ENCODE peak calls at places on chromosomes 7 and 10, in four cellular contexts. N is hepatocyte, I is AG10803, M is sigmoid colon. F is an unnamed sample.

GRCh38 chr10:75294518-75294865 is 58.7 kb upstream of the COMTD1 start:
- DNase-seq in M (peak; percentile 79), N (no peak), I (no peak), F (peak; percentile 16)

GRCh38 chr7:36967387-36967786 is 243.1 kb upstream of the AOAH start:
- DNase-seq in M (peak; percentile 83), N (peak; percentile 71), I (peak; percentile 66), F (peak; percentile 80)

GRCh38 chr10:28991738-28992270 is 297.1 kb upstream of the LYZL1 start:
- DNase-seq in M (no peak), N (peak; percentile 69), I (peak; percentile 52), F (peak; percentile 53)

GRCh38 chr7:81127991-81128390 is 209.1 kb upstream of the SEMA3C start:
- DNase-seq in N (no peak), M (no peak), I (no peak), F (peak; percentile 13)

GRCh38 chr10:12981570-12981969 is 19.9 kb downstream of the CCDC3 start:
- DNase-seq in M (no peak), I (no peak), N (no peak), F (no peak)

GRCh38 chr7:42914009-42914725 is 2.3 kb upstream of the C7orf25 start:
- DNase-seq in M (no peak), N (peak; percentile 19), I (peak; percentile 80), F (peak; percentile 87)

GRCh38 chr10:132659206-132660091 is 121.9 kb downstream of the INPP5A start:
- DNase-seq in N (no peak), I (no peak), M (peak; percentile 86), F (no peak)

GRCh38 chr10:72928798-72929197 is 25.8 kb downstream of the PLA2G12B start:
- DNase-seq in I (no peak), N (no peak), M (no peak), F (no peak)

GRCh38 chr10:132492323-132493035 is 45.1 kb upstream of the INPP5A start:
- DNase-seq in M (peak; percentile 89), I (no peak), N (no peak), F (peak; percentile 17)

GRCh38 chr7:142345817-142346216 is 88.0 kb upstream of the PRSS58 start:
- DNase-seq in M (no peak), N (no peak), I (no peak), F (no peak)

GRCh38 chr7:91912500-91912899 is 28.2 kb upstream of the AKAP9 start:
- DNase-seq in N (no peak), I (peak; percentile 17), M (no peak), F (peak; percentile 60)

GRCh38 chr7:24291271-24291670 is 7.3 kb downstream of the NPY start:
- DNase-seq in N (no peak), M (no peak), I (no peak), F (no peak)

GRCh38 chr7:24284699-24285506 is 913 bp downstream of the NPY start:
- DNase-seq in N (peak; percentile 11), I (no peak), M (no peak), F (no peak)

DNA sequence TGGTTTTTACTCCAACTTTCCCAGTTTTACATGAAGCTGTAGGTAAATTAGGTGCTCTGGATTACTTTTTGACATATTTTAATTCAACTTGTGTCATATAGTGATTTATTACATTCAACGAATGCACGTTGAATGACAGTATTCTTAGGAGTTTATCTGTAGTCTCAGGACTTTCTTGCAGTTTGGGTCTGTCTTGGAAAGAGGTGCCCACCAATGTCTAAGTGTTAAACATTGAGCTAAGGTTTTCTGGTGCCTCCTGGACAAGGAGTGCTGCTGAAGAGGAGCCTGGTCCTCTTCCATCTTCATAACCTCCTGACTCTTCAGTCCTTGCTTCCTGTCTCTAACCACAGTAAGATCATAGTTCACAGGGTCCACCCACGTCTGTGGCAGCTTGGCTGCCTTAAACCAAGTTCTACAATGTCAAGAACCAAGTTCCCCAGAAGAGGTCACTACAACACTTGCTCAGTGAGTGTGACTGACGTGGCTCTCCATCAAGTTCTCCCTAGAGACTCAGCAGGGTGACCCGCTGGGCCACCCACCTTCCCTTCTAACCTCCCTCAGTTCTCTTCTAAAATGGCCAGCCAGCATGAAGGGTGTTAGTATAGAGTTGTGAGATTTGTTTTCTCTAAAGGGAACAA is 6.1 kb downstream of the NPY start:
- DNase-seq in I (peak; percentile 8), N (peak; percentile 73), M (no peak), F (peak; percentile 7)
- TF ChIP-seq CTCF in I (peak; percentile 14), N (peak; percentile 58), M (no peak), F (no peak)

DNA sequence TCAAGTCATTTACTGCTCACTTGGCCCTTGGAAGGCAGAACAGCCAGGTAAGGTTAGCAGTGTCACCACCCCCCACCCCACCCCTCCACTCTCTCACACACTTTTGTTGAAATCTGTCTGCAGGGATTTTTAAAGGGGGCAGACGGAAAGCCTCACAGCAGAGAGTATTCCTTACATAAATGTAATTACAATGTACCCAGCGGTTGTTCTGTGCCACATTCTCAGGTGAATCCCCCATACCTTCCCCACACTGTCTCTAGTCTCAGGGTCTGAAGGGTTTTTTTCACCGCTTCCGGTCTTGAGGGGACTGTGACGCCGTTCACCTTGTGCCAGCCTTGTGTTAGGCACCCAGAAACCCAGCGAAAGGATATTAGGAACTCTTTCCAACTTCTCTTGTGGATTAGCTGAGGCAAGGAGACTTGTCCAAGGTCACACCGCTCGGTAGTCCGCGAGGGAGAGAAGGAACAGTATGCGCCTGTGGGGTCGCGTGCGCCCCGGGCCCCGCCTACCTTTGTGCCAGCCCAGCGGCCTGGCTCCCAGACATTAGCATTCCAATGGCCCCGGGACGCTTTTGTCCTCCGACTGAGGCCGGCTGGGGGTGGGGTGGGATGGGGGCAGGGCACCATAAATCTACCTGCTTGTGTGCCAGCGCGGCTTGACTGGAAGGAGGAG is 4.6 kb downstream of the NEUROG3 start:
- DNase-seq in I (no peak), N (no peak), M (no peak), F (no peak)
- H3K4me3 ChIP-seq in I (no peak overlapping the region), N (no peak overlapping the region), M (no peak overlapping the region), F (no peak overlapping the region)

DNA sequence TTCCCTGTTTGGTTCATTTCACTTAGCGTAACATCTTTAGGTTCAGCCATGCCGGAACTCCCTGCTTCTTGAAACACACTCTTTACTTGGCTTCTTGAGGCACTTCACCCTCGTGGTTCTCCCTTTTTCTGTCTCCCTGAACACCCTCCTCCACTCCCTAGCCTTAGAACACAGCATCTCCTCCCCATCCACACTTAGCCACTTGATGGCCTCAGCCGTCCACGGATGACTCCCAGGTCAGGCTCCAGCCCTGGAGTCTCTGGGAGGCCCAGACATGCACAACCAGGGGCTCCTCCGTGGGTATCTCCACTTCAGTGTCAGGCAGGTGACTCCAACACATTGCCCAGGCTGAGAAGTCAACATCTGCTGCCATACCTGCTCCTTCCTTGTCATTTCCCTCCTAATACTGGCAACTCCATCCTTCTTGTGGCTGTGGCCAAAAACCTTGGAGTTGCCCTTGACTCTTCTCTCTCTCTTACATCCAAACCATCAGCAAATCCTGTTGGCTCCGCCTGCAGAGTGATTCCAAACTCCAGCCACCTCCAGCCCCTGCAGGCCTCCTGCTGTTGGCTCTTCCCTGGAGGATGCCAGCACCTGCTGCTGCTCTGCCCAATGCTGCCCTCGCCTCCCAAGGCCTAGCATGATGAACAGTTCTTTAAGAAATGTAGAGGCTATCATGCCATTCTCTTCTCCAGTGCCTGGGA is 8.4 kb upstream of the INMT start:
- DNase-seq in N (peak; percentile 49), I (peak; percentile 38), M (no peak), F (peak; percentile 65)
- TF ChIP-seq CTCF in N (peak; percentile 36), I (peak; percentile 57), M (no peak), F (peak; percentile 58)

DNA sequence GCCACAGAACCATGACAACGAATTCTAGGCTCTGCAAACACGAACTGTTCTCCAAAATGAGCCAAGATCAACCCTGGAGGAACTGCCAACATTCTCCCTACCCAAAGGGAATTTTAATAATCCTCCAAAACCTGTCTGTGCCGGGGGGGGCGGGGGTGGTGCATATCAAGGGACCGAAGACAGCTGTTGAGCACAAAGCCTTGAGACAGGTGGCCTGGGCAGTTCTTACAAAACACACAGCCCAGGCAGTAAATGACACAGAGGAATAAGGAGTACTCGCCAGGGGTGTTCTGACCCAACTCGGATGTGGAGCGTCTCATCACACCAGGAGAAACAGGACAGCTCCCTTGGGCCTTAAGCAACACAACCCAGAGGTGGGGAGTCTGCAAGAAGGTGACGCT is 35.6 kb downstream of the PLAC9 start:
- DNase-seq in N (no peak), I (peak; percentile 33), M (peak; percentile 69), F (no peak)
- H3K4me3 ChIP-seq in N (no peak overlapping the region), I (no peak overlapping the region), M (no peak overlapping the region), F (no peak overlapping the region)

GRCh38 chr7:127710635-127711034 is 58.6 kb downstream of the SND1 start:
- DNase-seq in M (no peak), N (no peak), I (no peak), F (no peak)
- TF ChIP-seq CTCF in M (no peak), N (no peak), I (no peak), F (no peak)

DNA sequence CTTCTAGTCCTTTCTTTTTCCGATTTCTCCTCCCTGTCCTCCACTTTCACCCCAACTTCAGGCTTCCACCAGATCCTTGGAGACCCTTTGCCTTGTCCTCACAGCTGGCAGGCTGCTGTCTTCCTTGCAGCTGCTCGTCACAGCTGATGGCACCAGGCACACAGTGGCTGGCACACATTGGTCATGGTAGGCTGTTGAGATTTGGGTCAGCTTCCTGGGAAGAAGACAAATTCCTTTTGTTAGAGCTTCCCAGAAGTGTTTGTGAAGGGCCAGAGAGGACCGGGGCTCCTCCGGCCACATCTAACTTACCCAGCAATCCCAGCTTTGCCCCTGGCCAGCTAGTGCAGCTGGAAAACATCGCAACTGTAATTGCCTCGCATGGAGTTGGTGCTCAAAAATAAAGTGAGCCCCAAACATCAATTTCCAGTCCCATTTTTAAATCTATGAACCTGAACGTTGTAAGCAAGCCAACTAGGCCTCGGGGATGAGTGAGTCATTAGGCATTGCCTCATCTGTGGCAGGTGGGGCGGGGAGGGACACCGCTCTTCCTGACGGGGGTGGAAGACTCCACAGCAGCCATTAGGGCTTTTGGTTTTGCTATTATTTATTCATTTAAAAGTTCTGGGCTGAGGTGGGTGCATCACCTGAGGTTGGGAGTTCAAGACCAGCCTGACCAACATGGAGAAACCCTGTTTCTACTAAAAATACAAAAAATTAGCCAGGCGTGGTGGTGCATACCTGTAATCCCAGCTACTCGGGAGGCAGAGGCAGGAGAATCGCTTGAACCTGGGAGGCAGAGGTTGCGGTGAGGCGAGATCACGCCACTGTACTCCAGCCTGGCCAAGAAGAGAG is 12.4 kb downstream of the CPA5 start:
- DNase-seq in I (peak; percentile 85), M (peak; percentile 91), N (peak; percentile 73), F (peak; percentile 84)
- H3K4me3 ChIP-seq in I (no peak overlapping the region), M (no peak overlapping the region), N (no peak overlapping the region), F (no peak overlapping the region)